ENCODE peak calls at places on chromosome 17, in four cellular contexts. K, Q, Z and G are unnamed samples. For H3K36me3 and H3K27me3, the result is how much of the 10 kb centered on the place peaks cover.

GRCh38 chr17:72614871-72615626 is 477.4 kb downstream of the SLC39A11 start:
- DNase-seq in Z (no peak), K (peak), Q (no peak), G (peak)

GRCh38 chr17:83109793-83110645 is 30.6 kb downstream of the METRNL start:
- DNase-seq in Q (peak), Z (no peak), K (no peak), G (peak)

GRCh38 chr17:73293031-73293430 is 18.8 kb downstream of the CDC42EP4 start:
- DNase-seq in Q (no peak), Z (no peak), K (no peak), G (no peak)

GRCh38 chr17:50052241-50052788 is 3.6 kb upstream of the ITGA3 start:
- DNase-seq in Z (no peak), Q (no peak), K (peak), G (no peak)

GRCh38 chr17:60080545-60080944 is 1.8 kb upstream of the HEATR6 start:
- DNase-seq in K (no peak), Q (no peak), Z (no peak), G (no peak)

GRCh38 chr17:74569392-74570003 is 2.2 kb upstream of the CD300H start:
- DNase-seq in K (peak), Q (peak), Z (no peak), G (peak)

GRCh38 chr17:78764871-78765270 is 17.2 kb downstream of the CYTH1 start:
- DNase-seq in Q (no peak), K (no peak), Z (no peak), G (no peak)

GRCh38 chr17:45052052-45052772 is 780 bp upstream of the DCAKD start:
- DNase-seq in Z (no peak), K (peak), Q (peak), G (no peak)

GRCh38 chr17:15409721-15410247 is 57.6 kb downstream of the CDRT4 start:
- DNase-seq in Q (peak), K (no peak), Z (no peak), G (peak)

GRCh38 chr17:42518755-42519545 is 17.1 kb upstream of the NAGLU start:
- DNase-seq in Q (peak), Z (no peak), K (no peak), G (no peak)

GRCh38 chr17:43588664-43589435 is 42.7 kb upstream of the ETV4 start:
- DNase-seq in K (no peak), Z (no peak), Q (no peak), G (no peak)

DNA sequence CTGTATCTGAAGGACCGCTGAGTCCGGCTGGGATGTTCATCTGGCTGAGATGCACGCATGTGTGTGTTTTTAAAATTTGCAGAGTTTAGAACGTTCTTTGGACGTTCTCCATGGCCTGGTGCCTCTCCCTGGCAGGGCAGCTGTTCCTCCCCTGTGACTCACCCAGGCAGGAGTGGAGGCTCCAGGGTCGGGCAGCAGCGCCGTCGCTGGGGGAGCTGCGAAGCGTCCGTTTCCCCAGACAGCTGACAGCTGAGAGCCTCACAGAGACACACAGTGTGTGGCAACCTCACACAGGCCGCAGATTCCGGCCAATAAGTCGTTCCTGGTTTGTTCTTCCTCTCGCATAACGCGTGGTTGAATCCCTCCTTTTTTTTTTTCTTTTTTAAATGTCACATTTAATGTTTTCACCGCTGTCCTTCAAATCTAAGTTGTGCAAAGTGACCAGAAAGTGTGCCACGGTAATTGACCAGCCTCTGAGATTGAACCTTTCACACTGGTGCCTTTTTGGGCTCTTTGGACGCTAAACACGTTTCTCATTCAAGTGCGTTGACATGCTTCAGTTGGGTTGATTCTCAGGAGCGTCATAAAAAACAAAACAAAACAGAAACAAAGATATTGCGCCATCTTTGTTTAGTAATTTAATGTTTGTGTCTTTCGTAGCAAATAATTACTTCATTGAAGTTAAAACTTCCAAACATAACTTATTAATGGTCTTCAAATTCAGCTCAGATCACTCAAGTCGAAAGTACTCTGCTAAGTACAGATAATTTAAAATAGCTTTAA is 80.4 kb downstream of the OR1D5 start:
- DNase-seq in K (no peak), Q (peak), Z (no peak), G (no peak)
- H3K4me3 ChIP-seq in K (no peak), Q (no peak), Z (no peak), G (no peak)

DNA sequence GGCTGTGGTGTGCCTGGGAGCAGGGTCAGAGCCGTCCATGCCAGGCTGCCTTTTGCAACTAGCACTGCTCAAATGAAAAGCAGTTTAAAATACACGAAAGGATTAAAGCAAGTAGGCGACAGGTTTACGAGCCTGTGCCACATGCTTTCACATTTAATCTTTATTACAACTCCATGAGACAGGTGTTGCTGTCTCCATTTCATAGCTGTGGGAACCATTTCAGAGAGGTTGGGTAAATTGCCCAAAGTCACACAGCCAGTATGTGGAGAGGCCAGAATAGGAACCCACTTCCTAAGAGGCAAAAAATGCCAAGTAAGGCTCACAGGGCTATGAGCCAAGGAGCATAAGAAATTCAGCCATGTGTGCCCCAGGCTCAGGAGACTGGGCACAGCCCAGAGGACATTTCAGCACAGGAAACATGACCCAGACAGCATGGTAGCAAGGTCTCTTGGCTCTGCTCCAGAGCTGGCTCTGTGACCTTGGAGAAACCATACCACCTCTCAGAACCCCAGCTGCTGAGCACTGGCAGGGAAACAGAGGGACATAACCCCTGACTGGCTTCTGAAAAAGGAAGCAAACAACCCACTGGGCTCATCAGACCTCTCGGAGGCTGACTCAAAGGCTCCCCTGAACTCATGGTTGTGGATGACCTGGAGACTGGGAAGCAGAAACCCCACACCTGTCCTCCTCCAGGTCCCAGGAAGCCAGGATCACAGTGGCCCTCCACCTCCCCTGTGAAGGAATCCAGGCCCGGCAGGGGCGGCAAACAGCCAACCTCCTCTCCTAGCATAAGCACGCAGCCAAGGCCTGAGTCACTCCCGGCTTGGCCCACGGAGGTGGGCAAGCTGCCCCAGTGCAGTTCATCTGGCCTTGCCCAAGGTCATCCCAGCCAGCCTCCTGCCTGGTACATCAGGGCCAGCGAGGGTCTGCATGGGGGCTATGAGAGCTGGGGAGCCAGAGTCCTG is 40.3 kb upstream of the MRPS23 start:
- DNase-seq in K (peak), Q (peak), Z (no peak), G (no peak)
- H3K36me3 ChIP-seq in K (under half), Q (under half), Z (under half), G (under half)

GRCh38 chr17:4246674-4247073 is 17.1 kb downstream of the ANKFY1 start:
- DNase-seq in Q (no peak), K (peak), Z (no peak), G (no peak)
- H3K27me3 ChIP-seq in Q (under half), K (under half), Z (under half), G (under half)

GRCh38 chr17:69147460-69147859 is 5.8 kb upstream of the ABCA6 start:
- DNase-seq in K (no peak), Q (no peak), Z (no peak), G (no peak)

GRCh38 chr17:69143683-69144231 is 2.1 kb upstream of the ABCA6 start:
- DNase-seq in K (no peak), Q (no peak), Z (no peak), G (no peak)

GRCh38 chr17:69142473-69142802 is 743 bp upstream of the ABCA6 start:
- DNase-seq in K (no peak), Z (no peak), Q (no peak), G (no peak)

GRCh38 chr17:69144621-69145255 is 3.0 kb upstream of the ABCA6 start:
- DNase-seq in Z (no peak), Q (no peak), K (no peak), G (no peak)

GRCh38 chr17:69141802-69142472 is at the start of gene ABCA6:
- DNase-seq in Q (no peak), K (no peak), Z (no peak), G (no peak)
- H3K4me3 ChIP-seq in Q (peak), K (no peak), Z (no peak), G (no peak)

DNA sequence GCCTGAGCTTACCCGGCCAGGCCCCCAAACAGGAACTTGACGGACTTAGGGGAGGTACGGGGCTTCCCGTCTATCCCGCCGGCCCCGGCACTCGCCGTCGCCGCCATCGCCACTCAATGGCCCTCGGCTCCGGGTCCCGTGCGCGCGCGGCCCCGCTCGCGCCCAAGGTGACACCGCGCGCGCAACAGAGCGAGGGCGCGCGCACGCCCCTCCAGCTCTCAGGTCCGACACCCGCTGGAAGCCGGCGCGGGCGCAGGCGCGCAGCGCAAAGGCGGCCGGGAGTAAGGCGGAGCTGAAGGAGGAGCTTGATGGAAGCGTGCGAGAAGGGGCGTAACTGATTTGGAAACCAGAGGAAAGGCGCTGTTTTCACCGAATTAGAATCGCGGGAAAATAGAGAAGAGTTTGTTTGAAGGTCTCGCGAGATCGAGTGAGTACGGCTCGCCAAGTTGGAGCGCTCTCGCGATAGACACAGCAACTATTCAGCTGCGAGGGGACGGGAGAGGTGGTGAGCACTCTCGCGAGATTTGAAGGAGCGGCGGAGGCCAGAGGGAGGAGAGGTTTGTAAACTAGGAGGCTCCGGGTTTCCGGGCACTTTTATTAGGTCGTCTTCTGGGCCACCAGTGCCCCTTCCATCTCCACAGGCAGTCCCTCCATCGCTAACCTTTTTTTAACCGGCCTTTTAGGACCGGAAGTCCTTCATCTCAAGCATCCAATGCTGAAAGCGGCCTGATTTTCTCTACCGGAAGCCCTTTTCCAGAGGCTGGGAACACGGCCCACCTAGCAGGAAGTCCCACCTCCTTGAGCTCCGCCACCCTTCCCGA is at the start of the genes RNF167 and SLC25A11:
- DNase-seq in Z (peak), K (peak), Q (peak), G (peak)
- H3K36me3 ChIP-seq in Z (under half), K (under half), Q (under half), G (under half)

GRCh38 chr17:36463916-36464764 is 22.3 kb upstream of the ZNHIT3 start:
- DNase-seq in Q (no peak), Z (no peak), K (peak), G (peak)

GRCh38 chr17:36461330-36462110 is 25.0 kb upstream of the ZNHIT3 start:
- DNase-seq in Q (no peak), K (peak), Z (no peak), G (no peak)

GRCh38 chr17:36468903-36469635 is 17.4 kb upstream of the ZNHIT3 start:
- DNase-seq in Q (no peak), K (no peak), Z (no peak), G (no peak)

GRCh38 chr17:36460265-36460937 is 26.1 kb upstream of the ZNHIT3 start:
- DNase-seq in Q (no peak), K (no peak), Z (no peak), G (no peak)

DNA sequence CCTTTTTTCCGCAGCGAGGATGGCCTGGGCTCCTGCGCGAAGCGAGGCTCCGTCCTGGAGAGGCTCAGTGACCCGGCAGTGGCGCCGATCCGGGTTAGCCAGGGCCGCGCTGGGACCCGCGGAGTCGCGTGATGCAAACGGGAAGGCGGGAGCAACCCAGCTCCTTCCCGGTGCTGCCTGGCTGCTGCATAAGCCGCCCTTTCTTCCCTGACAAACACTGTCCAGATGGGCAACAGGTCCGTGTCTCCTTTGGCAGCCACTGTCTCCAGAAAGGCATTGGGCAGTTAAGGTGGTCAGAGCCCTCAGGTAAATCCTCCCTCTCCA is 21.8 kb upstream of the ZNHIT3 start:
- DNase-seq in Z (no peak), Q (no peak), K (peak), G (no peak)
- H3K27me3 ChIP-seq in Z (under half), Q (under half), K (half or more), G (under half)

GRCh38 chr17:38883592-38884526 is 14.0 kb downstream of the LASP1 start:
- DNase-seq in K (peak), Q (no peak), Z (no peak), G (no peak)
- H3K4me3 ChIP-seq in K (no peak), Q (no peak), Z (peak), G (no peak)